ENCODE peak calls at places on chromosomes 2 and 18, in eight cellular contexts. E is MM.1S, G is left lung, Q is GM13977, U is psoas muscle, P is RWPE1, F is kidney, Y is heart left ventricle. K is an unnamed sample.

GRCh38 chr18:13703899-13704298 is 22.5 kb downstream of the FAM210A start:
- DNase-seq in E (no peak), G (no peak), Q (no peak), U (no peak), P (no peak), F (no peak), Y (no peak), K (no peak)

GRCh38 chr2:24050041-24050655 is 607 bp downstream of the FKBP1B start:
- DNase-seq in E (no peak), G (peak), Q (no peak), U (peak), P (no peak), F (peak), Y (peak), K (peak)

GRCh38 chr2:118634876-118635275 is 212.6 kb downstream of the EN1 start:
- DNase-seq in E (no peak), G (no peak), Q (no peak), U (no peak), P (no peak), F (no peak), Y (no peak), K (no peak)

GRCh38 chr2:198657520-198658121 is 800.1 kb downstream of the SATB2 start:
- DNase-seq in E (peak), G (no peak), Q (peak), U (no peak), P (peak), F (no peak), Y (no peak), K (peak)

GRCh38 chr2:15937882-15938802 is 2.2 kb upstream of the MYCN start:
- DNase-seq in E (no peak), G (no peak), Q (no peak), U (no peak), P (no peak), F (no peak), Y (no peak), K (no peak)

GRCh38 chr2:160494243-160494642 is 636 bp upstream of the RBMS1 start:
- DNase-seq in E (no peak), G (no peak), Q (no peak), U (no peak), P (no peak), F (no peak), Y (no peak), K (no peak)

GRCh38 chr2:33494155-33494779 is 17.8 kb downstream of the RASGRP3 start:
- DNase-seq in E (peak), G (no peak), Q (no peak), U (no peak), P (peak), F (no peak), Y (no peak), K (no peak)

GRCh38 chr2:190843874-190844699 is 36.5 kb upstream of the GLS start:
- DNase-seq in E (no peak), G (no peak), Q (peak), U (no peak), P (peak), F (no peak), Y (no peak), K (peak)

GRCh38 chr2:69307696-69308064 is 79.3 kb downstream of the GFPT1 start:
- DNase-seq in E (no peak), G (no peak), Q (no peak), U (no peak), P (no peak), F (no peak), Y (no peak), K (peak)

GRCh38 chr2:157173740-157174184 is 83.7 kb upstream of the GALNT5 start:
- DNase-seq in E (no peak), G (no peak), Q (no peak), U (no peak), P (peak), F (no peak), Y (no peak), K (no peak)

GRCh38 chr18:26073742-26074141 is 16.7 kb downstream of the SS18 start:
- DNase-seq in E (no peak), G (no peak), Q (no peak), U (no peak), P (no peak), F (no peak), Y (no peak), K (no peak)

GRCh38 chr2:164782323-164782722 is 59.3 kb downstream of the COBLL1 start:
- DNase-seq in E (no peak), G (no peak), Q (no peak), U (no peak), P (peak), F (no peak), Y (no peak), K (no peak)

GRCh38 chr2:215411941-215412743 is 23.7 kb downstream of the FN1 start:
- DNase-seq in E (no peak), G (no peak), Q (no peak), U (no peak), P (no peak), F (no peak), Y (no peak), K (no peak)

GRCh38 chr18:43648002-43648401 is 370.7 kb upstream of the SYT4 start:
- DNase-seq in E (no peak), G (no peak), Q (no peak), U (no peak), P (no peak), F (no peak), Y (no peak), K (no peak)
- TF ChIP-seq CTCF in E (no peak), G (no peak), Q (no peak), U (no peak), P (no peak), F (no peak), Y (no peak), K (no peak)

DNA sequence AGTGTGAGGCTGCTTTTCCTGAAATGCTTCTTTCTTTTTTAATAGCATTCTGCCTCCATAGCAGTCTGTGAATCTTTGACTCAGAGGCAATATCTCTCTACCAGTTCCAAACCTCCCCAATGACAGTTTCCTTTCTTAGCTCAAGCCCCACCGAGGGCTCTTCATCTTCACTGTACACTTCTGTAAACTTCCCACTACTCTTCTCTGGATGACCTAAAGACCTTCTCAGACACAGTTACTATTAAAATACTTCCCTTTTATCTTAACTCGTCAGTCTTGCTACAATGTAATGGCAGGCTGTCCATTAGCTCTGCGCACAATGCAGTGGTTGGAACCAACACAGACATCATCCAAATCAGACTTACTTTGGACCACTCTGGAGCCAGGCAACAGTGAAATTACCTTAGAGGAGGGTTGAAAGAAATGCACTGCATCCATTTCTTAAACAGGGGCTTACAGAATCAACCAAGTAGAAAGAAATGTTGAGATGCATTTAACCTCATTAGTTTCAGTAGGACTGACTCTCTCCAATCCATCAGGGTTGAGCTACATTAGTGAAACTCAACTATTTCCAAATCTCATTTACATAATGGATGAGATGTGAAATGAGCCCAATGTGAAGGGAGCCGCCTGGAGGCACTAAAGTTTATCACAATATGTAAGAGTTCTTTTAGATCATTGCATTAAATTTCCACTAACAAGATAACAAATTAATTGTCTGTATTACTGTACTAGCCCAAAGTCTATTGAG is 343.8 kb downstream of the SETBP1 start:
- DNase-seq in E (no peak), G (no peak), Q (no peak), U (no peak), P (no peak), F (no peak), Y (no peak), K (no peak)
- TF ChIP-seq CTCF in E (no peak), G (no peak), Q (peak), U (no peak), P (no peak), F (no peak), Y (no peak), K (no peak)

GRCh38 chr2:83967854-83968253 is 491.2 kb downstream of the SUCLG1 start:
- DNase-seq in E (no peak), G (no peak), Q (no peak), U (no peak), P (no peak), F (no peak), Y (no peak), K (no peak)

GRCh38 chr2:83971547-83971946 is 487.5 kb downstream of the SUCLG1 start:
- DNase-seq in E (no peak), G (no peak), Q (no peak), U (no peak), P (no peak), F (no peak), Y (no peak), K (no peak)

GRCh38 chr2:83972123-83972522 is 487.0 kb downstream of the SUCLG1 start:
- DNase-seq in E (no peak), G (no peak), Q (no peak), U (no peak), P (peak), F (no peak), Y (no peak), K (no peak)

GRCh38 chr2:83970262-83970929 is 488.7 kb downstream of the SUCLG1 start:
- DNase-seq in E (no peak), G (no peak), Q (no peak), U (no peak), P (no peak), F (no peak), Y (no peak), K (no peak)

DNA sequence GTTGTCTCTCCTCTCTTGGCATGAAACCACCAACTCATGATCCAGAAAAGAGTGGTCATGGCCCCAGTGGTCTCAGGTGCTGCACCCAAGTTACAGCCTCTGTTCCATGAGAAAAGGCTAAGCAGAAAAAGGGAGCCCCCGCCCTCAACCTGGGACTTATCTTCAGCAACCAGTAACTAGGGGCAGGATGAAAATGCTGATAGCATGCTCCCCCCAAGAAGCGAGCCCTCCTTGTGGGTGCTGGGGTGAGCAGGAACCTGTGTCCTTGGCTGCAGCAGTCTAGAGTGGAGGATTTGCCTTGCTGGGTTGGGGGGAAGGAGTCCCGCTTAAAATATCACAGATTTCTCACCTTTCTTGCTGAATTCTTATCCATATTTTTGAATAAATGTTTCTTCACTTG is 490.0 kb downstream of the SUCLG1 start:
- DNase-seq in E (no peak), G (no peak), Q (no peak), U (no peak), P (no peak), F (peak), Y (no peak), K (no peak)
- TF ChIP-seq CTCF in E (no peak), G (no peak), Q (no peak), U (no peak), P (no peak), F (no peak), Y (no peak), K (no peak)

GRCh38 chr2:10909050-10909995 is 2.4 kb upstream of the KCNF1 start:
- DNase-seq in E (no peak), G (no peak), Q (no peak), U (no peak), P (no peak), F (no peak), Y (no peak), K (no peak)
- TF ChIP-seq CTCF in E (peak), G (no peak), Q (peak), U (no peak), P (no peak), F (no peak), Y (peak), K (no peak)

GRCh38 chr2:84866121-84866520 is 14.8 kb downstream of the TRABD2A start:
- DNase-seq in E (no peak), G (no peak), Q (no peak), U (no peak), P (no peak), F (no peak), Y (no peak), K (no peak)

GRCh38 chr2:84861539-84861938 is 19.3 kb downstream of the TRABD2A start:
- DNase-seq in E (no peak), G (no peak), Q (no peak), U (no peak), P (no peak), F (no peak), Y (no peak), K (no peak)

GRCh38 chr2:84862006-84862405 is 18.9 kb downstream of the TRABD2A start:
- DNase-seq in E (no peak), G (no peak), Q (no peak), U (no peak), P (no peak), F (no peak), Y (no peak), K (no peak)

GRCh38 chr2:84870306-84870705 is 10.6 kb downstream of the TRABD2A start:
- DNase-seq in E (no peak), G (no peak), Q (no peak), U (no peak), P (no peak), F (no peak), Y (no peak), K (no peak)

GRCh38 chr2:84865181-84865783 is 15.6 kb downstream of the TRABD2A start:
- DNase-seq in E (peak), G (no peak), Q (peak), U (no peak), P (no peak), F (no peak), Y (no peak), K (peak)
- TF ChIP-seq CTCF in E (peak), G (no peak), Q (peak), U (no peak), P (peak), F (peak), Y (no peak), K (no peak)

GRCh38 chr2:8003462-8004075 is 678.3 kb upstream of the ID2 start:
- DNase-seq in E (no peak), G (peak), Q (no peak), U (peak), P (no peak), F (no peak), Y (peak), K (no peak)

GRCh38 chr2:8004250-8004681 is 677.6 kb upstream of the ID2 start:
- DNase-seq in E (no peak), G (no peak), Q (peak), U (no peak), P (peak), F (no peak), Y (peak), K (peak)

GRCh38 chr2:7999683-8000476 is 682.0 kb upstream of the ID2 start:
- DNase-seq in E (no peak), G (no peak), Q (no peak), U (no peak), P (no peak), F (no peak), Y (no peak), K (no peak)

GRCh38 chr2:8002765-8003393 is 679.0 kb upstream of the ID2 start:
- DNase-seq in E (no peak), G (no peak), Q (peak), U (no peak), P (no peak), F (no peak), Y (no peak), K (peak)

DNA sequence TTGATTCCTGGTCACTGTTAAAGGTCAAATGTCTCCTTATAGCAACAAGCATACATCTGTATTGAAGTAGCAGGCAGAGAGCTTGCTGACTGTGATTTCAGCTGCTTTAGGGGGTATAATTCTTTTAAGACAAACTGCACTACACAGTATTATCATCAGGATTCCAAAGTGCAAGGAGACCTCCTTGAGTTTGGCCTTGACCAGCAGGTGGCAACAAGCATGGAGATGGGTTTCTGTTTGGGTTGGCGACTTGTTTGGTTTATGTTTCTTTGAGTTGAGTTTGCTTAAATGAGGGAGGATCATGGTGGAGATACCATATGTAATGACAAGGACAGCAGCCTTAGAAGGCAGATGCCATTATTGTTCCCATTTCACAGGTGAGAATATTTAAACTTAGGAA is 681.0 kb upstream of the ID2 start:
- DNase-seq in E (no peak), G (no peak), Q (no peak), U (no peak), P (no peak), F (no peak), Y (no peak), K (no peak)
- TF ChIP-seq CTCF in E (peak), G (no peak), Q (peak), U (no peak), P (no peak), F (peak), Y (no peak), K (no peak)

GRCh38 chr2:65386340-65386739 is 46.1 kb downstream of the SPRED2 start:
- DNase-seq in E (no peak), G (no peak), Q (no peak), U (no peak), P (no peak), F (no peak), Y (no peak), K (no peak)

GRCh38 chr2:65388051-65388531 is 44.3 kb downstream of the SPRED2 start:
- DNase-seq in E (no peak), G (no peak), Q (peak), U (no peak), P (peak), F (no peak), Y (no peak), K (peak)

GRCh38 chr2:65388626-65389390 is 43.6 kb downstream of the SPRED2 start:
- DNase-seq in E (no peak), G (no peak), Q (no peak), U (no peak), P (no peak), F (no peak), Y (no peak), K (no peak)

GRCh38 chr2:65389476-65389875 is 42.9 kb downstream of the SPRED2 start:
- DNase-seq in E (no peak), G (no peak), Q (no peak), U (no peak), P (no peak), F (no peak), Y (no peak), K (no peak)

GRCh38 chr2:65387017-65387416 is 45.4 kb downstream of the SPRED2 start:
- DNase-seq in E (no peak), G (no peak), Q (no peak), U (no peak), P (no peak), F (no peak), Y (no peak), K (no peak)
- TF ChIP-seq CTCF in E (no peak), G (no peak), Q (no peak), U (no peak), P (no peak), F (no peak), Y (no peak), K (no peak)